ENCODE peak calls at places on chromosomes 3 and 15, in six cellular contexts. Q is K562, D is glutamatergic neuron, O is breast epithelium, J is RWPE1, S is MM.1S. P is an unnamed sample.

GRCh38 chr3:25895031-25895430 is 105.1 kb downstream of the OXSM start:
- DNase-seq in Q (no peak), D (no peak), O (no peak), J (no peak), S (no peak), P (no peak)

GRCh38 chr15:86193716-86194408 is 114.2 kb downstream of the AGBL1 start:
- DNase-seq in Q (no peak), D (no peak), O (no peak), J (no peak), S (no peak), P (no peak)

GRCh38 chr3:127800508-127800907 is 21.8 kb downstream of the MGLL start:
- DNase-seq in Q (no peak), D (no peak), O (no peak), J (no peak), S (peak; percentile 12), P (no peak)

GRCh38 chr3:127848131-127849129 is 26.1 kb upstream of the MGLL start:
- DNase-seq in Q (no peak), D (no peak), O (no peak), J (no peak), S (no peak), P (no peak)

GRCh38 chr3:69051796-69052566 is at the start of gene TMF1:
- DNase-seq in Q (peak; percentile 90), D (peak; percentile 98), O (peak; percentile 97), J (peak; percentile 94), S (peak; percentile 99), P (peak; percentile 96)

GRCh38 chr3:11350374-11350773 is 78.2 kb downstream of the ATG7 start:
- DNase-seq in Q (no peak), D (no peak), O (no peak), J (no peak), S (no peak), P (no peak)

GRCh38 chr3:150292891-150293290 is 115.2 kb upstream of the TSC22D2 start:
- DNase-seq in Q (no peak), D (no peak), O (no peak), J (no peak), S (no peak), P (no peak)

GRCh38 chr3:31743690-31744089 is 211.0 kb downstream of the STT3B start:
- DNase-seq in Q (no peak), D (no peak), O (no peak), J (no peak), S (no peak), P (no peak)

GRCh38 chr3:155088705-155089380 is 8.7 kb downstream of the MME start:
- DNase-seq in Q (no peak), D (no peak), O (no peak), J (no peak), S (no peak), P (no peak)

GRCh38 chr3:122011396-122011795 is 10.7 kb downstream of the ILDR1 start:
- DNase-seq in Q (no peak), D (no peak), O (no peak), J (no peak), S (no peak), P (no peak)

GRCh38 chr3:94159062-94159726 is 96.3 kb downstream of the NSUN3 start:
- DNase-seq in Q (no peak), D (no peak), O (no peak), J (peak; percentile 54), S (no peak), P (no peak)

DNA sequence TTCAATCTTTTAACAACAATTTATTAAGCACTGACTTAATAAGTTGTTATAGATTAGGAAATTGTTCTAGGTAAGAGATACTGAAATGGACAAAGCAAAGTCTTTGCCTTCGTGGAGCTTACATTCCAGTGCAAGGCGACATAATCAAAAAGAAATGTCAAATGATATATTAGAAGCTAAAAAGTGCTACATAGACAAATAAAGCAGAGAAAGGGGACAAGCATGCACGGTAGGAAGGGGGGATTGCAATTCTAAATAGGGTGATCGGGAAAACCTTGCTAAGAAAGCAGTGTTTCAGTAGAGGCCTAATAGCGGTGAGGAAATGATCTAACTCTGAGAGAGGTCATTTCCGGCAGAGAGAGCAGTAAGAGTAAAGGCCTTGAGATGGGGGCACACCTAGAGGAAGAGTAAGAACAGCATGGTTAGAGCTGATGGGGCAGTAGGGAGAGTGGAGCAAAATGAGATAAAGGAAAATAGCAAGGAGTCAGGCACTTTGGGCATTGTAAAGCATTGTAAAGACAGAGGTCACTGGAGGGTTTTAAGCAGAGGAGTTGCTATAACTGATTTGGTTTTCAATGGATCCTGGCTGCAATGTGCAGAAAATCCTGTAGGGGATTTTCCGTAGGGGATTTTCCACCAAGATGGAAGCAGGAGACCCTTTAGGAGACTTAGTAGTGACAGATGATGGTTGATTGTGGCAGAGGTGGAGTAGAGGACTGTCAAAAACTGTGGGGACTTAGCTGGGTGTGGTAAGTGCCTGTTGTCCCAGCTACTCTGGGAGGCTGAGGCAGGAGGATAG is 71.7 kb upstream of the CFAP20DC start:
- DNase-seq in Q (no peak), D (no peak), O (no peak), J (no peak), S (no peak), P (no peak)
- TF ChIP-seq CTCF in Q (no peak), D (peak; percentile 42), O (no peak), J (no peak), S (no peak), P (peak; percentile 57)

DNA sequence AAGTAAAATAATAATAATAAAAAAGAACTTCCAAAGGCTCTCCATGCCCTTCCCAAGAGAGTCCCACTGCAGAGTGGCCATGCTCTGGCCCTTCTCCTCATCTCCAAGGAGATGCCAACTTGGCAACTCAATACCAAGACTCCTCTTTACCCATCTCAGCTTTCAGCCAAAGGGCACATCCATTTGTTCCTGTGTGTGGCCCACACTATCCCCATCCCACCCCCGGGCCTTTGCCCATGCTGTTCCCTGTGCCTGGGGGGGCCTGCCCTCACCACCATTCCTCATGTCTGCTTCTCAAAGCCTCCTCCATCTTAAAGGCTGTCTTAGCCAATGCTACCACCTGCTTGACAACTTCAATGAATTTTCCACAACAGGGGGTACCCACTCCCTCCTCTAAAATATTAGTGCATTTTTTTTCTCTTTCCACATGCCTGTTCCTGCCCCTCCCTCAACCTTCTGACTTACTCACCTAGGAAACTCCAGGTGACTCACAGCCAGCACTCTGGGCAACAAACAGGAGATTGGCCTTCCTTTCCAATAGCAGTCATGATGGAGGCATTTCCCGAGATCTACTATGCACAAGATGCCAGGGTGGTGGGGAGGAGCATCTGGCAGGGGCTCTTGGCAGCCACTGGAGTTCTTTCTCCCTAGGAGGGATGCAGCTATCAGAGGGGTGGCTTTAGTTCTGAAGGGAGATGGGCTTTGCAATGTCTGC is 109.4 kb upstream of the SMAD3 start:
- DNase-seq in Q (no peak), D (no peak), O (no peak), J (peak; percentile 91), S (no peak), P (no peak)
- TF ChIP-seq CTCF in Q (no peak), D (no peak), O (no peak), J (no peak), S (no peak), P (no peak)

DNA sequence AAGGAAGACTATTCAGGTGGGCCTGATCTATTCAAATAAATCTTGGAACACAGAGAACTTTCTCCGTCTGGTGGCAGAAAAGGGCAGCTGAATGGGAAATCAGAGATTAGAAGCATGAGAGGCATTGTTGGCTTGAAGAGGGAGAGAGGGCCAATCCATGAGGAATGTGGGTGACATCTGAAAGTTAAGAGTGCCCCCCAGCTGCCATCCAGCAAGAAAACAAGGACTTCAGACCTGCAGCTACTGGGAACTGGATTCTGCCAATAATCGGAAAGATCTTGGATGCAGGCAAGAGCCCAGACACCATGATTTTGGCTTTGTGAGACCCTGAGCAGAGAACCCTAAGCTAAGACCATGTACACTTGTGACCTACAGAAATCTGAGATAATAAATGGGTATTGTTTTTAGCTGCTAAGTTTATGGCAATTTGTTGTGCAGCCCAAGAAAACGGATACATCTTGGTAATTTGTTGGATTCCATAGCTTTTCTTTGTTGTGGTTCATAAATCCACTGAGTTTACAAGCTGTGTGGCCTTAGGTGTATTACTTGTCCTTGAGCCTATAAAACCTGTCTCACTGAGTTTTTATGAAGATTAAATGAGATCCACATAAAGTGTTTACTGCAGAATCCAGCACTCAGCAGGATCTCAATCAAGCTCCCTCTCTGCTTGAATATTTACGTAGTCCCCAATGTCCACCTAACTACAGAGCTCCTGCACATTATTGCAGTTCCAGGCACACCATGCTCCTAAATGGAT is 82.1 kb upstream of the PRTG start:
- DNase-seq in Q (no peak), D (no peak), O (no peak), J (no peak), S (no peak), P (no peak)
- TF ChIP-seq CTCF in Q (no peak), D (no peak), O (no peak), J (no peak), S (no peak), P (no peak)

GRCh38 chr15:62145015-62145735 is 19.9 kb downstream of the C2CD4B start:
- DNase-seq in Q (no peak), D (no peak), O (no peak), J (no peak), S (no peak), P (no peak)

GRCh38 chr15:62141200-62141599 is 23.9 kb downstream of the C2CD4B start:
- DNase-seq in Q (no peak), D (no peak), O (no peak), J (no peak), S (no peak), P (no peak)

GRCh38 chr15:62141643-62142588 is 23.2 kb downstream of the C2CD4B start:
- DNase-seq in Q (no peak), D (no peak), O (no peak), J (no peak), S (no peak), P (no peak)

GRCh38 chr15:62138124-62138523 is 27.0 kb downstream of the C2CD4B start:
- DNase-seq in Q (no peak), D (no peak), O (no peak), J (peak; percentile 52), S (no peak), P (no peak)

DNA sequence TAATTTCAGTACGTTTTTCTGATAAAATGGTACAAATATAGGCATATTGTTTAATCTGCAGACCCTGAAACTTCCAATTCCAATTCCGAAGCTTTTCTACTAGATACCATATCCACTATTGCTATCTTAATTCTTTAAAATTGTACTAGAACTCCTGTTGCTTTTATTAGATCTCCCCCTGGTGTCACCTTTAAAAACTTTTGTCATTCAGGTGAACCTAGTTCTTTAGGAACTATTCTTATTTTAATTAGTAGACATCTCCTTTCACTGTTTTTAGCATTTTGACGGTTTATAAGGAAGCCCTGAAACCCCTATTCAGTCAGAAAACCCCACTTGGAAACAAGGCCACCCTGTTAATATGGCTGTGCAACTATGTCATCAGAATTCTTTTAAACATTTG is 22.3 kb downstream of the C2CD4B start:
- DNase-seq in Q (no peak), D (no peak), O (no peak), J (no peak), S (no peak), P (no peak)
- TF ChIP-seq CTCF in Q (no peak), D (no peak), O (no peak), J (no peak), S (peak; percentile 36), P (no peak)

DNA sequence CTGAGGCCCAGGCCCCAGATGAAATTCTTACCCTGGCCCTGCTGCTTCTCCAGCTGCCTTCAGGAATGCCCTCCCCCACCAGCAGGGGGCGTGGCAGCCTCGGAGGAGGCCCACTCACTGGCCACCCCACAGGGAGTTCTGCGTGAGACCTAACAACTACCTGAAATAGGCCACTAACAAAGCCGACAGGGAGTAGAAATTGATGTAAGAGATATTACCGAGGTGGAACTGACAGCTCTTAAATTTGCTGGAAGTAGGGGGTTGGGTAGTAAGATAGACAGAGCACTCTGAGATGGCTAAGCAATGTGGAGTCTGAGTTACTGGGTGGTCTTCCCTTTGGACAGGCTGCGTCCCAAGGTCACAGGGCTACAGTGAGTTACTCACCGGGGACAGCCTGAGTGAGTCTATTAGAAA is 240.8 kb downstream of the SHOX2 start:
- DNase-seq in Q (peak; percentile 80), D (peak; percentile 78), O (no peak), J (peak; percentile 13), S (peak; percentile 70), P (peak; percentile 87)
- TF ChIP-seq CTCF in Q (peak; percentile 80), D (peak; percentile 86), O (no peak), J (no peak), S (peak; percentile 99), P (peak; percentile 90)

P was measured in endothelial cell.